ENCODE peak calls at places on chromosomes 16 and 17, in seven cellular contexts. One of them, this sample, is unnamed.

GRCh38 chr17:81043725-81044427 is 8.9 kb downstream of the BAIAP2 start:
- DNase-seq in left ventricle myocardium inferior: no peak
- DNase-seq in keratinocyte: no peak
- DNase-seq in endothelial cell: no peak
- DNase-seq in esophagus muscularis mucosa: no peak
- DNase-seq in SK-N-SH: peak; percentile 44
- DNase-seq in AG09309: no peak
- DNase-seq in this sample: no peak

GRCh38 chr16:69660166-69660565 is 66.2 kb downstream of the NQO1 start:
- DNase-seq in left ventricle myocardium inferior: no peak
- DNase-seq in keratinocyte: no peak
- DNase-seq in endothelial cell: no peak
- DNase-seq in esophagus muscularis mucosa: no peak
- DNase-seq in SK-N-SH: no peak
- DNase-seq in AG09309: no peak
- DNase-seq in this sample: no peak

GRCh38 chr16:56708821-56709685 is 20.9 kb upstream of the NUP93 start:
- DNase-seq in left ventricle myocardium inferior: no peak
- DNase-seq in keratinocyte: no peak
- DNase-seq in endothelial cell: no peak
- DNase-seq in esophagus muscularis mucosa: no peak
- DNase-seq in SK-N-SH: peak; percentile 52
- DNase-seq in AG09309: no peak
- DNase-seq in this sample: no peak

GRCh38 chr16:81996664-81997529 is 14.4 kb downstream of the SDR42E1 start:
- DNase-seq in left ventricle myocardium inferior: no peak
- DNase-seq in keratinocyte: no peak
- DNase-seq in endothelial cell: no peak
- DNase-seq in esophagus muscularis mucosa: no peak
- DNase-seq in SK-N-SH: no peak
- DNase-seq in AG09309: peak; percentile 40
- DNase-seq in this sample: no peak

GRCh38 chr16:4776141-4776705 is 9.3 kb upstream of the ZNF500 start:
- DNase-seq in left ventricle myocardium inferior: no peak
- DNase-seq in keratinocyte: no peak
- DNase-seq in endothelial cell: no peak
- DNase-seq in esophagus muscularis mucosa: no peak
- DNase-seq in SK-N-SH: no peak
- DNase-seq in AG09309: no peak
- DNase-seq in this sample: no peak

GRCh38 chr16:81018496-81018895 is 11.5 kb downstream of the CENPN start:
- DNase-seq in left ventricle myocardium inferior: no peak
- DNase-seq in keratinocyte: no peak
- DNase-seq in endothelial cell: no peak
- DNase-seq in esophagus muscularis mucosa: no peak
- DNase-seq in SK-N-SH: no peak
- DNase-seq in AG09309: no peak
- DNase-seq in this sample: no peak

GRCh38 chr16:88505405-88506082 is 52.5 kb downstream of the ZFPM1 start:
- DNase-seq in left ventricle myocardium inferior: no peak
- DNase-seq in keratinocyte: peak; percentile 4
- DNase-seq in endothelial cell: peak; percentile 40
- DNase-seq in esophagus muscularis mucosa: no peak
- DNase-seq in SK-N-SH: peak; percentile 90
- DNase-seq in AG09309: no peak
- DNase-seq in this sample: peak; percentile 52

GRCh38 chr17:29766796-29767327 is 144.2 kb upstream of the CORO6 start:
- DNase-seq in left ventricle myocardium inferior: no peak
- DNase-seq in keratinocyte: no peak
- DNase-seq in endothelial cell: no peak
- DNase-seq in esophagus muscularis mucosa: no peak
- DNase-seq in SK-N-SH: no peak
- DNase-seq in AG09309: no peak
- DNase-seq in this sample: no peak

GRCh38 chr17:17810374-17811248 is 26.2 kb downstream of the SREBF1 start:
- DNase-seq in left ventricle myocardium inferior: no peak
- DNase-seq in keratinocyte: no peak
- DNase-seq in endothelial cell: peak; percentile 51
- DNase-seq in esophagus muscularis mucosa: no peak
- DNase-seq in SK-N-SH: no peak
- DNase-seq in AG09309: no peak
- DNase-seq in this sample: peak; percentile 67

GRCh38 chr17:38897671-38898290 is 27.6 kb upstream of the LASP1NB start:
- DNase-seq in left ventricle myocardium inferior: no peak
- DNase-seq in keratinocyte: no peak
- DNase-seq in endothelial cell: no peak
- DNase-seq in esophagus muscularis mucosa: no peak
- DNase-seq in SK-N-SH: no peak
- DNase-seq in AG09309: no peak
- DNase-seq in this sample: no peak

GRCh38 chr16:3317315-3317999 is 12.2 kb downstream of the ZNF75A start:
- DNase-seq in left ventricle myocardium inferior: no peak
- DNase-seq in keratinocyte: no peak
- DNase-seq in endothelial cell: no peak
- DNase-seq in esophagus muscularis mucosa: no peak
- DNase-seq in SK-N-SH: no peak
- DNase-seq in AG09309: no peak
- DNase-seq in this sample: no peak

GRCh38 chr16:10935491-10935890 is 6.8 kb downstream of the DEXI start:
- DNase-seq in left ventricle myocardium inferior: no peak
- DNase-seq in keratinocyte: no peak
- DNase-seq in endothelial cell: no peak
- DNase-seq in esophagus muscularis mucosa: no peak
- DNase-seq in SK-N-SH: no peak
- DNase-seq in AG09309: no peak
- DNase-seq in this sample: no peak

GRCh38 chr17:8755590-8756255 is 2.6 kb downstream of the SPDYE4 start:
- DNase-seq in left ventricle myocardium inferior: no peak
- DNase-seq in keratinocyte: no peak
- DNase-seq in endothelial cell: no peak
- DNase-seq in esophagus muscularis mucosa: peak; percentile 57
- DNase-seq in SK-N-SH: no peak
- DNase-seq in AG09309: no peak
- DNase-seq in this sample: no peak

GRCh38 chr17:12665263-12666210 is at the start of gene MYOCD:
- DNase-seq in left ventricle myocardium inferior: peak; percentile 46
- DNase-seq in keratinocyte: no peak
- DNase-seq in endothelial cell: peak; percentile 56
- DNase-seq in esophagus muscularis mucosa: no peak
- DNase-seq in SK-N-SH: peak; percentile 28
- DNase-seq in AG09309: no peak
- DNase-seq in this sample: peak; percentile 70

GRCh38 chr17:76593964-76594363 is 8.3 kb upstream of the ST6GALNAC2 start:
- DNase-seq in left ventricle myocardium inferior: no peak
- DNase-seq in keratinocyte: no peak
- DNase-seq in endothelial cell: no peak
- DNase-seq in esophagus muscularis mucosa: no peak
- DNase-seq in SK-N-SH: no peak
- DNase-seq in AG09309: no peak
- DNase-seq in this sample: no peak

GRCh38 chr16:54240180-54241125 is 46.1 kb downstream of the IRX3 start:
- DNase-seq in left ventricle myocardium inferior: peak; percentile 37
- DNase-seq in keratinocyte: no peak
- DNase-seq in endothelial cell: no peak
- DNase-seq in esophagus muscularis mucosa: no peak
- DNase-seq in SK-N-SH: no peak
- DNase-seq in AG09309: peak; percentile 34
- DNase-seq in this sample: no peak

GRCh38 chr17:72772331-72772821 is 320.1 kb downstream of the SLC39A11 start:
- DNase-seq in left ventricle myocardium inferior: no peak
- DNase-seq in keratinocyte: no peak
- DNase-seq in endothelial cell: no peak
- DNase-seq in esophagus muscularis mucosa: no peak
- DNase-seq in SK-N-SH: no peak
- DNase-seq in AG09309: no peak
- DNase-seq in this sample: no peak

GRCh38 chr17:82734987-82735866 is at the start of gene FN3K:
- DNase-seq in left ventricle myocardium inferior: peak; percentile 73
- DNase-seq in keratinocyte: no peak
- DNase-seq in endothelial cell: peak; percentile 66
- DNase-seq in esophagus muscularis mucosa: no peak
- DNase-seq in SK-N-SH: peak; percentile 97
- DNase-seq in AG09309: peak; percentile 17
- DNase-seq in this sample: peak; percentile 79

GRCh38 chr16:55502801-55503366 is 6.0 kb upstream of the LPCAT2 start:
- DNase-seq in left ventricle myocardium inferior: peak; percentile 93
- DNase-seq in keratinocyte: no peak
- DNase-seq in endothelial cell: no peak
- DNase-seq in esophagus muscularis mucosa: peak; percentile 95
- DNase-seq in SK-N-SH: peak; percentile 78
- DNase-seq in AG09309: no peak
- DNase-seq in this sample: no peak

DNA sequence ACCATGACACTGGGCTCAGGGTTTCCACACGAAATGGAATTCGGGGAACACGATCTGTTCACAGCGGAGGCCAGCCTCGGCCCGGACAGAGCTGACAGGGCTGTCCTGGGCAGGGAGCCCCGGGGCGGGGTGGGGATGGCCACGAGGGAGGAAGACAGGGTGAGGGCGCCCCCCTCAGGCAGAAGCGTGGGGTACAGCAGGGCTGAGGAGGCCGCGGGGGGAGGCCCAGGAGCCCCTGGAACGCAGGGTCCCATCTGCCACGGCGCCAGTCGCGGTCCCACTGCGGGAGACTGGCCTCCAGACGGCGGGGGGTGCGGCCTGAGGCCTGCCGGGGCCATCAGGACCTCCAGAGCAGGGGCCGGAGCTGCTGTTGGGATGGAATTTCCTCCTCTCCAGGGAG is 75.9 kb downstream of the LMF1 start:
- DNase-seq in left ventricle myocardium inferior: no peak
- DNase-seq in keratinocyte: no peak
- DNase-seq in endothelial cell: peak; percentile 26
- DNase-seq in esophagus muscularis mucosa: no peak
- DNase-seq in SK-N-SH: peak; percentile 59
- DNase-seq in AG09309: no peak
- DNase-seq in this sample: no peak
- TF ChIP-seq CTCF in left ventricle myocardium inferior: no peak
- TF ChIP-seq CTCF in keratinocyte: no peak
- TF ChIP-seq CTCF in endothelial cell: peak; percentile 35
- TF ChIP-seq CTCF in esophagus muscularis mucosa: no peak
- TF ChIP-seq CTCF in SK-N-SH: peak; percentile 36
- TF ChIP-seq CTCF in AG09309: no peak
- TF ChIP-seq CTCF in this sample: no peak

DNA sequence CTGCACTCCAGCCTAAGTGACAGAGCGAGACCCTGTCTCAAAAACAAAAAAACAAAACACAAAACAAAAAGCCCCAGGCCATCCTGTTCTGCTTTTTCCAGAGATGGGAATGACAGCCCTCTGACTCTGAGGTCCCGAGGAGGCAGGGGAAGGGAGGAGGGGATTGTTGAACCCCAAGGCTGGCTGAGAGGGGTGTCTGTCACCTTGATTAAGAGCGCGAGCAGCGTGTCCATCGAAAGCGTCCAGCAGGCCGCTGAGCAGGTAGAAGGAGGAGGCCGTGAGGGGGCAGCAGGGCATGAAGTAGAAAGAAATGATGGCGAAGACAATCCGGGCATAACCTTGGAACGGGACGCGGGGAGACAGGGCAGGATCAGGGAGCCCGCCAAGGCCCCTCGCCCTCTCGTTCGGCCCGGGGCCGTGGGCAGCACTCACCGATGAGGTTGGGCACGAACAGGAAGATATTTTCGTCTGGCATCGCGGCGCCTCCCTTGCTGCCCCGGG is 593 bp downstream of the CDIPT start:
- DNase-seq in left ventricle myocardium inferior: peak; percentile 24
- DNase-seq in keratinocyte: no peak
- DNase-seq in endothelial cell: peak; percentile 21
- DNase-seq in esophagus muscularis mucosa: no peak
- DNase-seq in SK-N-SH: peak; percentile 63
- DNase-seq in AG09309: no peak
- DNase-seq in this sample: no peak
- TF ChIP-seq CTCF in left ventricle myocardium inferior: no peak
- TF ChIP-seq CTCF in keratinocyte: peak; percentile 38
- TF ChIP-seq CTCF in endothelial cell: no peak
- TF ChIP-seq CTCF in esophagus muscularis mucosa: no peak
- TF ChIP-seq CTCF in SK-N-SH: no peak
- TF ChIP-seq CTCF in AG09309: peak; percentile 33
- TF ChIP-seq CTCF in this sample: no peak

GRCh38 chr17:9887521-9887920 is 17.6 kb downstream of the RCVRN start:
- DNase-seq in left ventricle myocardium inferior: no peak
- DNase-seq in keratinocyte: no peak
- DNase-seq in endothelial cell: no peak
- DNase-seq in esophagus muscularis mucosa: no peak
- DNase-seq in SK-N-SH: no peak
- DNase-seq in AG09309: no peak
- DNase-seq in this sample: no peak

GRCh38 chr17:9886141-9886930 is 18.7 kb downstream of the RCVRN start:
- DNase-seq in left ventricle myocardium inferior: no peak
- DNase-seq in keratinocyte: no peak
- DNase-seq in endothelial cell: no peak
- DNase-seq in esophagus muscularis mucosa: no peak
- DNase-seq in SK-N-SH: no peak
- DNase-seq in AG09309: no peak
- DNase-seq in this sample: no peak

GRCh38 chr17:9895923-9896322 is 9.1 kb downstream of the RCVRN start:
- DNase-seq in left ventricle myocardium inferior: no peak
- DNase-seq in keratinocyte: no peak
- DNase-seq in endothelial cell: no peak
- DNase-seq in esophagus muscularis mucosa: no peak
- DNase-seq in SK-N-SH: no peak
- DNase-seq in AG09309: no peak
- DNase-seq in this sample: no peak

GRCh38 chr17:9893606-9894005 is 11.5 kb downstream of the RCVRN start:
- DNase-seq in left ventricle myocardium inferior: no peak
- DNase-seq in keratinocyte: no peak
- DNase-seq in endothelial cell: no peak
- DNase-seq in esophagus muscularis mucosa: no peak
- DNase-seq in SK-N-SH: no peak
- DNase-seq in AG09309: no peak
- DNase-seq in this sample: no peak

GRCh38 chr17:9890124-9890523 is 14.9 kb downstream of the RCVRN start:
- DNase-seq in left ventricle myocardium inferior: no peak
- DNase-seq in keratinocyte: no peak
- DNase-seq in endothelial cell: peak; percentile 67
- DNase-seq in esophagus muscularis mucosa: no peak
- DNase-seq in SK-N-SH: peak; percentile 35
- DNase-seq in AG09309: no peak
- DNase-seq in this sample: peak; percentile 53
- TF ChIP-seq CTCF in left ventricle myocardium inferior: peak; percentile 71
- TF ChIP-seq CTCF in keratinocyte: peak; percentile 56
- TF ChIP-seq CTCF in endothelial cell: peak; percentile 81
- TF ChIP-seq CTCF in esophagus muscularis mucosa: peak; percentile 47
- TF ChIP-seq CTCF in SK-N-SH: peak; percentile 49
- TF ChIP-seq CTCF in AG09309: no peak
- TF ChIP-seq CTCF in this sample: peak; percentile 69

GRCh38 chr17:46002311-46002972 is 3.4 kb downstream of the STH start:
- DNase-seq in left ventricle myocardium inferior: peak; percentile 49
- DNase-seq in keratinocyte: no peak
- DNase-seq in endothelial cell: peak; percentile 80
- DNase-seq in esophagus muscularis mucosa: no peak
- DNase-seq in SK-N-SH: peak; percentile 89
- DNase-seq in AG09309: peak; percentile 5
- DNase-seq in this sample: peak; percentile 79
- TF ChIP-seq CTCF in left ventricle myocardium inferior: peak; percentile 97
- TF ChIP-seq CTCF in keratinocyte: peak; percentile 87
- TF ChIP-seq CTCF in endothelial cell: peak; percentile 95
- TF ChIP-seq CTCF in esophagus muscularis mucosa: peak; percentile 98
- TF ChIP-seq CTCF in SK-N-SH: peak; percentile 98
- TF ChIP-seq CTCF in AG09309: peak; percentile 80
- TF ChIP-seq CTCF in this sample: peak; percentile 95